ENCODE peak calls at places on chromosome 17, in four cellular contexts. B is IMR-90, V is GM12878, L is K562. X is an unnamed sample.

GRCh38 chr17:4445731-4446130 is 12.0 kb downstream of the SPNS3 start:
- DNase-seq in L (no peak), V (no peak), B (no peak), X (no peak)

GRCh38 chr17:75404223-75404738 is 1.2 kb downstream of the GRB2 start:
- DNase-seq in V (no peak), B (peak), L (peak), X (peak)

GRCh38 chr17:28552201-28552999 is at the start of gene UNC119:
- DNase-seq in B (peak), L (peak), V (no peak), X (peak)

GRCh38 chr17:31269597-31269996 is 27.4 kb downstream of the OMG start:
- DNase-seq in L (no peak), B (peak), V (no peak), X (peak)

GRCh38 chr17:80137131-80137530 is 9.8 kb downstream of the EIF4A3 start:
- DNase-seq in L (no peak), B (no peak), V (no peak), X (no peak)

GRCh38 chr17:38879878-38880727 is 10.2 kb downstream of the LASP1 start:
- DNase-seq in L (no peak), V (no peak), B (peak), X (peak)

GRCh38 chr17:73348018-73348823 is 36.4 kb upstream of the CDC42EP4 start:
- DNase-seq in B (no peak), V (no peak), L (no peak), X (no peak)

GRCh38 chr17:22707626-22708025 is 1015.3 kb downstream of the KCNJ18 start:
- DNase-seq in B (no peak), L (no peak), V (no peak), X (no peak)

GRCh38 chr17:80851277-80851925 is 140.2 kb upstream of the CHMP6 start:
- DNase-seq in L (no peak), B (no peak), V (no peak), X (no peak)

GRCh38 chr17:4163951-4164350 is 21.0 kb downstream of the CYB5D2 start:
- DNase-seq in V (no peak), L (peak), B (peak), X (peak)

GRCh38 chr17:69773081-69773480 is 301.9 kb upstream of the KCNJ16 start:
- DNase-seq in B (peak), L (no peak), V (no peak), X (no peak)

GRCh38 chr17:79814966-79815835 is 18.3 kb upstream of the CBX8 start:
- DNase-seq in V (no peak), L (no peak), B (no peak), X (no peak)

GRCh38 chr17:2854662-2855061 is 58.4 kb downstream of the RAP1GAP2 start:
- DNase-seq in B (no peak), V (no peak), L (no peak), X (no peak)

GRCh38 chr17:59469786-59470485 is 95.5 kb upstream of the DHX40 start:
- DNase-seq in L (no peak), B (no peak), V (no peak), X (no peak)

GRCh38 chr17:57518587-57519118 is 226.4 kb downstream of the CCDC182 start:
- DNase-seq in V (no peak), B (no peak), L (no peak), X (no peak)

GRCh38 chr17:79217473-79218135 is 143.0 kb downstream of the ENGASE start:
- DNase-seq in L (no peak), B (no peak), V (no peak), X (no peak)

GRCh38 chr17:18191967-18192366 is 8.3 kb downstream of the ALKBH5 start:
- DNase-seq in L (peak), B (no peak), V (no peak), X (no peak)

GRCh38 chr17:39174907-39175694 is 9.1 kb upstream of the ARL5C start:
- DNase-seq in B (peak), L (peak), V (no peak), X (peak)

GRCh38 chr17:3556905-3557767 is 476 bp downstream of the TRPV3 start:
- DNase-seq in V (no peak), L (no peak), B (no peak), X (no peak)

DNA sequence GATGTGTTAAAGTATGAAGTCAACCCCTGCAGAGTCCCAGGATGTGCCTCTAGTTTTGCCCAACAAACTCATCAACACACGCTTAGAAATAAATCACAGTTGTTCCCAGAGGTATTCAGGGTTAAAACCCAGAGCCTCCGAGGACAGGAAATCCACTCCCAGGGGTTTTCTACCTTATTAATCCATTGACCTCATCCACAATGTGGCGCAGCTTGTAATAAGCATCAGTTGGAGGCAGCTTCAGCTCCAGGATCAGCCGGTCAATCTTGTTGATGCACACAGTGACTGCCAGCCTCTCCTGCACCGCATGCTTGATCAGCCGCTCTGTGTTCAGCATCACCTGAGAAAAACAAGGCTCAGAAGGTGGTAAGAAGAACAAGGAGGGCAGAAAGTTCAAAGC is 23.5 kb downstream of the EFTUD2 start:
- DNase-seq in L (no peak), V (no peak), B (no peak), X (no peak)
- TF ChIP-seq USF2 in L (no peak), V (no peak), B (no peak), X (no peak)

GRCh38 chr17:82808921-82809905 is 30.6 kb downstream of the ZNF750 start:
- DNase-seq in V (no peak), L (no peak), B (peak), X (no peak)
- TF ChIP-seq ELK1 in V (no peak), L (no peak), B (no peak), X (no peak)

GRCh38 chr17:43363181-43363925 is 35.4 kb upstream of the ARL4D start:
- DNase-seq in L (no peak), B (no peak), V (no peak), X (no peak)
- TF ChIP-seq USF2 in L (no peak), B (no peak), V (no peak), X (no peak)

GRCh38 chr17:65783845-65784334 is 222.4 kb upstream of the AXIN2 start:
- DNase-seq in L (no peak), V (no peak), B (peak), X (peak)
- TF ChIP-seq ELK1 in L (no peak), V (no peak), B (no peak), X (no peak)

GRCh38 chr17:19958023-19958422 is 19.6 kb downstream of the AKAP10 start:
- DNase-seq in B (peak), V (no peak), L (no peak), X (peak)
- TF ChIP-seq USF2 in B (no peak), V (no peak), L (no peak), X (no peak)

GRCh38 chr17:7673239-7673638 is 14.1 kb downstream of the TP53 start:
- DNase-seq in L (peak), B (no peak), V (peak), X (no peak)

GRCh38 chr17:7668482-7668881 is 17.8 kb downstream of the ATP1B2 start:
- DNase-seq in B (no peak), V (no peak), L (no peak), X (no peak)

GRCh38 chr17:7667616-7668406 is 17.1 kb downstream of the ATP1B2 start:
- DNase-seq in L (no peak), B (no peak), V (no peak), X (no peak)
- TF ChIP-seq ELK1 in L (no peak), B (no peak), V (no peak), X (no peak)

GRCh38 chr17:82492647-82493516 is 26.6 kb upstream of the FOXK2 start:
- DNase-seq in L (no peak), V (no peak), B (peak), X (peak)
- TF ChIP-seq USF2 in L (no peak), V (no peak), B (peak), X (no peak)

DNA sequence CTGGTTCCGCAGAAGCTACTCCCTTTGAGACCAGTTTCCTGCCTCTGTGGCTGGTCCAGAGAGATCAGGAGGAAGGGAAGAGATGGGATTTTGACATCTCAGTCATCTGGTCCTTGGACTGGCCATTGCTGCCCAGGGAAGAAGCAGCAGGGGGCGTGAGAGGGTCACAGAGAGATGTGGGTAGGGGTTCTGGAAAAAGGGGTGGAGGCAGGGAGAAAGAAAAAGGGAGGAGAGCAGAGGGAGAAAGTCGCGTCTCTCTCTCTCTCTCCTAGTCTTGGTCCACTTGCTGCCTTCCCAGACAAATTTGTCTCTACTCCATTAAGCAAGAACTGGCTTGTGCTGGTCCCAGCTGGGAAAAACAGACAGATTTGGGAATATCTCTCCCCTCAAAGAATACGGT is 4.4 kb downstream of the SHBG start:
- DNase-seq in V (no peak), B (peak), L (peak), X (peak)
- TF ChIP-seq ELK1 in V (no peak), B (no peak), L (no peak), X (no peak)

GRCh38 chr17:42485680-42486079 is 27.0 kb downstream of the ATP6V0A1 start:
- DNase-seq in B (no peak), L (no peak), V (no peak), X (no peak)

GRCh38 chr17:42488032-42488431 is 29.4 kb downstream of the ATP6V0A1 start:
- DNase-seq in L (no peak), V (no peak), B (no peak), X (no peak)

GRCh38 chr17:42484304-42484703 is 25.6 kb downstream of the ATP6V0A1 start:
- DNase-seq in L (no peak), V (peak), B (no peak), X (no peak)
- TF ChIP-seq USF2 in L (no peak), V (no peak), B (no peak), X (no peak)